ENCODE peak calls at places on chromosomes 11 and 22, in ten cellular contexts. Y is colonic mucosa; C is CD4-positive, alpha-beta T cell; N is tibial artery; Q is progenitor cell of endocrine pancreas; M is RWPE1; K is Peyer's patch; G is brain microvascular endothelial cell; S is HFFc6; O is coronary artery. V is an unnamed sample.

GRCh38 chr11:120137187-120137610 is 714 bp downstream of the TRIM29 start:
- DNase-seq in Y (peak), C (no peak), N (peak), Q (no peak), M (no peak), K (peak), G (no peak), S (no peak), O (peak), V (no peak)

GRCh38 chr11:69352715-69353325 is 58.9 kb downstream of the MYEOV start:
- DNase-seq in Y (peak), C (no peak), N (peak), Q (no peak), M (peak), K (no peak), G (peak), S (peak), O (peak), V (no peak)

GRCh38 chr11:16925495-16926065 is 88.6 kb downstream of the PLEKHA7 start:
- DNase-seq in Y (peak), C (no peak), N (no peak), Q (peak), M (peak), K (peak), G (peak), S (no peak), O (no peak), V (no peak)

GRCh38 chr11:33682446-33682845 is 18.2 kb downstream of the C11orf91 start:
- DNase-seq in Y (no peak), C (no peak), N (no peak), Q (no peak), M (no peak), K (no peak), G (no peak), S (no peak), O (peak), V (no peak)

GRCh38 chr11:66904055-66904454 is 47.2 kb downstream of the LRFN4 start:
- DNase-seq in Y (peak), C (no peak), N (no peak), Q (no peak), M (peak), K (peak), G (peak), S (no peak), O (no peak), V (no peak)

GRCh38 chr11:105738972-105739574 is 129.2 kb downstream of the GRIA4 start:
- DNase-seq in Y (no peak), C (no peak), N (no peak), Q (no peak), M (no peak), K (no peak), G (no peak), S (no peak), O (no peak), V (no peak)

GRCh38 chr22:45136594-45136993 is 27.1 kb upstream of the NUP50 start:
- DNase-seq in Y (no peak), C (no peak), N (no peak), Q (no peak), M (no peak), K (no peak), G (no peak), S (no peak), O (no peak), V (no peak)

GRCh38 chr11:114738954-114739353 is 60.6 kb downstream of the NXPE2 start:
- DNase-seq in Y (peak), C (no peak), N (no peak), Q (peak), M (peak), K (peak), G (peak), S (no peak), O (no peak), V (peak)

GRCh38 chr11:68935066-68935465 is 31.4 kb downstream of the IGHMBP2 start:
- DNase-seq in Y (no peak), C (no peak), N (no peak), Q (no peak), M (no peak), K (no peak), G (no peak), S (no peak), O (no peak), V (no peak)

GRCh38 chr22:17802411-17802810 is 28.1 kb upstream of the BID start:
- DNase-seq in Y (no peak), C (no peak), N (no peak), Q (no peak), M (no peak), K (no peak), G (no peak), S (no peak), O (no peak), V (no peak)

GRCh38 chr22:39405346-39406085 is 5.9 kb downstream of the TAB1 start:
- DNase-seq in Y (no peak), C (no peak), N (no peak), Q (no peak), M (no peak), K (no peak), G (peak), S (peak), O (no peak), V (no peak)

GRCh38 chr11:68049509-68050370 is 10.9 kb downstream of the TCIRG1 start:
- DNase-seq in Y (no peak), C (no peak), N (no peak), Q (no peak), M (no peak), K (no peak), G (no peak), S (no peak), O (no peak), V (no peak)

GRCh38 chr22:36433318-36434231 is 45.8 kb upstream of the MYH9 start:
- DNase-seq in Y (peak), C (no peak), N (no peak), Q (no peak), M (no peak), K (no peak), G (no peak), S (no peak), O (no peak), V (no peak)

GRCh38 chr22:29044657-29045176 is 16.9 kb downstream of the C22orf31 start:
- DNase-seq in Y (no peak), C (no peak), N (no peak), Q (no peak), M (peak), K (no peak), G (peak), S (peak), O (no peak), V (no peak)

GRCh38 chr22:33848251-33848650 is 72.0 kb downstream of the LARGE1 start:
- DNase-seq in Y (no peak), C (no peak), N (no peak), Q (no peak), M (no peak), K (no peak), G (peak), S (no peak), O (no peak), V (no peak)

GRCh38 chr11:9688716-9689511 is 25.0 kb downstream of the SWAP70 start:
- DNase-seq in Y (no peak), C (no peak), N (no peak), Q (no peak), M (peak), K (peak), G (peak), S (peak), O (no peak), V (peak)

GRCh38 chr22:19875531-19876313 is 21.0 kb upstream of the GNB1L start:
- DNase-seq in Y (peak), C (no peak), N (peak), Q (no peak), M (no peak), K (peak), G (peak), S (no peak), O (no peak), V (no peak)

GRCh38 chr11:32325187-32325586 is 110.2 kb downstream of the WT1 start:
- DNase-seq in Y (no peak), C (no peak), N (no peak), Q (no peak), M (no peak), K (no peak), G (no peak), S (no peak), O (no peak), V (no peak)

GRCh38 chr11:120225372-120225909 is 14.5 kb upstream of the POU2F3 start:
- DNase-seq in Y (no peak), C (no peak), N (no peak), Q (no peak), M (no peak), K (no peak), G (no peak), S (no peak), O (no peak), V (no peak)

GRCh38 chr11:102469196-102469821 is 16.7 kb upstream of the TMEM123 start:
- DNase-seq in Y (no peak), C (no peak), N (no peak), Q (no peak), M (no peak), K (no peak), G (no peak), S (peak), O (no peak), V (peak)

GRCh38 chr11:106706355-106706754 is 311.9 kb downstream of the GUCY1A2 start:
- DNase-seq in Y (no peak), C (no peak), N (no peak), Q (no peak), M (peak), K (no peak), G (peak), S (peak), O (no peak), V (no peak)

GRCh38 chr11:123103326-123103980 is 41.5 kb upstream of the HSPA8 start:
- DNase-seq in Y (peak), C (peak), N (peak), Q (no peak), M (peak), K (peak), G (peak), S (peak), O (no peak), V (peak)

GRCh38 chr22:23305321-23305910 is 125.1 kb downstream of the BCR start:
- DNase-seq in Y (no peak), C (no peak), N (peak), Q (no peak), M (no peak), K (peak), G (peak), S (peak), O (peak), V (peak)

GRCh38 chr11:87529486-87529885 is 491.8 kb downstream of the TMEM135 start:
- DNase-seq in Y (no peak), C (no peak), N (no peak), Q (no peak), M (no peak), K (no peak), G (no peak), S (no peak), O (no peak), V (peak)

GRCh38 chr22:30170126-30170525 is 76.4 kb downstream of the LIF start:
- DNase-seq in Y (no peak), C (no peak), N (no peak), Q (no peak), M (no peak), K (no peak), G (no peak), S (no peak), O (no peak), V (no peak)

GRCh38 chr11:7490054-7490453 is 4.7 kb downstream of the OLFML1 start:
- DNase-seq in Y (no peak), C (no peak), N (no peak), Q (no peak), M (peak), K (no peak), G (peak), S (peak), O (no peak), V (no peak)

GRCh38 chr22:42655693-42656092 is 6.5 kb upstream of the CYB5R3 start:
- DNase-seq in Y (no peak), C (no peak), N (no peak), Q (no peak), M (no peak), K (peak), G (no peak), S (no peak), O (no peak), V (no peak)

GRCh38 chr11:84588131-84588829 is 1038.9 kb downstream of the DLG2 start:
- DNase-seq in Y (peak), C (no peak), N (no peak), Q (no peak), M (no peak), K (no peak), G (no peak), S (no peak), O (no peak), V (no peak)

GRCh38 chr22:44147821-44148574 is 32.7 kb upstream of the PARVG start:
- DNase-seq in Y (no peak), C (no peak), N (no peak), Q (no peak), M (no peak), K (no peak), G (peak), S (no peak), O (no peak), V (peak)

GRCh38 chr11:118247041-118247440 is 5.1 kb downstream of the MPZL3 start:
- DNase-seq in Y (no peak), C (no peak), N (no peak), Q (no peak), M (no peak), K (no peak), G (no peak), S (no peak), O (no peak), V (no peak)
- TF ChIP-seq CTCF in Y (no peak), C (no peak), N (no peak), Q (no peak), M (no peak), K (no peak), G (no peak), S (no peak), O (no peak), V (no peak)

GRCh38 chr11:95089620-95090542 is at the start of gene ENDOD1:
- DNase-seq in Y (peak), C (peak), N (peak), Q (peak), M (peak), K (peak), G (peak), S (peak), O (peak), V (peak)
- TF ChIP-seq CTCF in Y (no peak), C (no peak), N (no peak), Q (peak), M (peak), K (no peak), G (peak), S (peak), O (no peak), V (peak)

GRCh38 chr11:65890324-65891179 is at the start of gene CCDC85B:
- DNase-seq in Y (peak), C (peak), N (peak), Q (peak), M (peak), K (peak), G (peak), S (peak), O (peak), V (peak)

GRCh38 chr11:65894034-65894591 is 3.6 kb downstream of the CCDC85B start:
- DNase-seq in Y (no peak), C (no peak), N (peak), Q (no peak), M (no peak), K (peak), G (no peak), S (no peak), O (no peak), V (no peak)

GRCh38 chr11:65892661-65893317 is 2.3 kb downstream of the CCDC85B start:
- DNase-seq in Y (no peak), C (no peak), N (no peak), Q (no peak), M (no peak), K (no peak), G (no peak), S (no peak), O (no peak), V (no peak)

GRCh38 chr11:65888163-65888814 is at the start of gene FIBP:
- DNase-seq in Y (peak), C (peak), N (peak), Q (peak), M (peak), K (peak), G (peak), S (peak), O (peak), V (peak)

GRCh38 chr11:65891180-65892136 is 985 bp downstream of the CCDC85B start:
- DNase-seq in Y (no peak), C (no peak), N (peak), Q (no peak), M (no peak), K (no peak), G (no peak), S (peak), O (peak), V (no peak)
- TF ChIP-seq CTCF in Y (peak), C (peak), N (no peak), Q (no peak), M (no peak), K (no peak), G (peak), S (peak), O (no peak), V (peak)

GRCh38 chr11:13247606-13248320 is 29.8 kb upstream of the BMAL1 start:
- DNase-seq in Y (no peak), C (no peak), N (no peak), Q (no peak), M (no peak), K (no peak), G (no peak), S (no peak), O (no peak), V (no peak)

GRCh38 chr11:13251961-13252360 is 25.6 kb upstream of the BMAL1 start:
- DNase-seq in Y (no peak), C (no peak), N (no peak), Q (no peak), M (no peak), K (no peak), G (no peak), S (no peak), O (no peak), V (no peak)

GRCh38 chr11:13249177-13249576 is 28.4 kb upstream of the BMAL1 start:
- DNase-seq in Y (no peak), C (no peak), N (no peak), Q (no peak), M (no peak), K (no peak), G (no peak), S (no peak), O (no peak), V (no peak)

GRCh38 chr11:13249992-13250391 is 27.6 kb upstream of the BMAL1 start:
- DNase-seq in Y (no peak), C (no peak), N (no peak), Q (no peak), M (peak), K (no peak), G (no peak), S (peak), O (no peak), V (no peak)
- TF ChIP-seq CTCF in Y (no peak), C (peak), N (no peak), Q (no peak), M (no peak), K (no peak), G (peak), S (peak), O (no peak), V (peak)

DNA sequence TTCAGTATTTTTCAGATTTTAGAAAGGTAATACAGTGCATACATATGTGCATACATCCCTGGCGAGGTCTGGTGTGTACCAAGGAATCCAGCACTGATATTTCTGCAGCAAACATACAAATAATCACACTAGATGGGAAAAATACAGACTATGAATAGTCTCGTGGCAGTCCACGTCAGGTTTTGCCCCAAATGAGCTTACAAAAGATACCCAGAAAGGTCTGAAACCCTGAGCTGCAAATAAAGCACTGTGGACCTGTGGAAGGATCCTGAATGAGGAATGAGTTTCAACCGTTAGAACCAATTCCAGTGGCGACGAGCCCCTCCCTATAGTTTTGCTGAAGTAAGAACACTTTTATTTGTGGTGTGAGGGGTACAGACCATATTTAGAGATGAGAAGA is 24.5 kb downstream of the MAPK1 start:
- DNase-seq in Y (no peak), C (no peak), N (no peak), Q (no peak), M (no peak), K (no peak), G (no peak), S (no peak), O (no peak), V (no peak)
- TF ChIP-seq CTCF in Y (no peak), C (no peak), N (no peak), Q (no peak), M (no peak), K (no peak), G (no peak), S (no peak), O (no peak), V (no peak)

DNA sequence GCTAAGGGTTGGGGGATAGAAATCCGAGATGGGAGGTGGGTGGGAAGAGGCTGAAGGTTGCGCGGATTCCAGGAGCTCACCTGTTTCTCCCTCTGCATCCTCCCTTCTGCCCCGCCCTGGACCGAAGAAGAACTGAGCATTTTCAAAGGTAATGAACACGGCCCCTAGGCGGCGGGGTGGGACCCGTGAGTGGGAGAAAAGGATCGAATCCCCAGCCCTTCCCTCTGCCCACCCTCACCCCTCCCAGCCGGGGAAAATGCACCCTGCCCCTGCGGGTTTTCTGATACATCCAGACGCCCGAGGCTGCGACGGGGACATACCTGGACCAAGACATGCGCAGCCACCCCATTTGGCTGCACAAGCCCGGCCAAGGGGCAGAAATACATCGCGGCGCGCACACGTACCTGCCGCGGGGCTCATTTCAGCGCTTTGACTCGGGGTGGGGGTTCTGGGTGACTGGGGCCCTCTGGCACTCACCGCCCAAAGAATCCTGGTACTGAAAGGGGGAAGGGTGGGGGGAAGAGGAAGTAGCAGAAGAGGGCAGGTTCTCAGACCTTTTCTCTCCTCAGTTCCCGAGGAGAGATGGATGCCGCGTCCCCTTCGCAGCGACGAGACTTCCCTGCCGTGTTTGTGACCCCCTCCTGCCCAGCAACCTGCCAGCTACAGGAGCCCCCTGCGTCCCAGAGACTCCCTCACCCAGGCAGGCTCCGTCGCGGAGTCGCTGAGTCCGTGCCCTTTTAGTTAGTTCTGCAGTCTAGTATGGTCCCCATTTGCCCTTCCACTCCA is 6.0 kb downstream of the VSIG2 start:
- DNase-seq in Y (peak), C (no peak), N (no peak), Q (no peak), M (peak), K (peak), G (no peak), S (no peak), O (no peak), V (no peak)
- TF ChIP-seq CTCF in Y (peak), C (no peak), N (no peak), Q (peak), M (no peak), K (peak), G (peak), S (peak), O (no peak), V (peak)

DNA sequence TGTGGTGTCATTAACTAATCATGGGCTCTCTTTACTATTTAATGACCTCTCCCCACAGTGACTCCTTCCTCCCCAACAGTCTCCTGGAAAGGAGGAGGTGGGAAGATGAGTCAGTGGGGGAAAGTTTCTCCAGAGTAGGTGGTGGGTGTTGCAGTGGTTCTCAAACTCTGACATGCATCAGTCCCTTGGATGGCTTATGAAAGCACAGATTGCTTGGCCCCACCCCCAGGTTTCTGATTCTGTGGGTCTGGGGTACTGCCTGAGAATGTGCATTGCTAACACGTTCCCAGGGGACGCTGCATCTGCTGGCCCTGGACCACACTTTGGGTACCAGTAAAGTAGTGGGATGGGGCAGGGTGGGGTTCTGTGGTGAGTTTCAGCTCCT is 9.8 kb downstream of the CD82 start:
- DNase-seq in Y (no peak), C (no peak), N (no peak), Q (no peak), M (peak), K (no peak), G (peak), S (peak), O (no peak), V (no peak)
- TF ChIP-seq CTCF in Y (no peak), C (no peak), N (no peak), Q (no peak), M (no peak), K (no peak), G (no peak), S (no peak), O (no peak), V (no peak)